ENCODE peak calls at places on chromosomes 2 and 18, in six cellular contexts. G is dermis blood vessel endothelial cell, L is GM13977, R is fibroblast of the aortic adventitia, W is endothelial cell, T is H9. F is an unnamed sample.
A peak's percentile ranks its signal among the peaks of the same experiment; 100 is the strongest.

GRCh38 chr18:77676901-77677300 is 427.3 kb downstream of the GALR1 start:
- DNase-seq in T (peak; percentile 64), G (no peak), L (no peak), R (no peak), W (peak; percentile 24), F (no peak)

GRCh38 chr2:232632904-232633412 is 446 bp upstream of the EFHD1 start:
- DNase-seq in T (no peak), L (no peak), G (no peak), W (no peak), R (no peak), F (no peak)

GRCh38 chr2:162424816-162425215 is 80.9 kb downstream of the GCA start:
- DNase-seq in G (no peak), W (no peak), L (no peak), T (no peak), R (no peak), F (no peak)

GRCh38 chr2:197502201-197502600 is 2.0 kb downstream of the HSPE1 start:
- DNase-seq in T (no peak), W (no peak), G (no peak), R (no peak), L (no peak), F (no peak)

GRCh38 chr2:18912225-18912888 is 323.0 kb upstream of the NT5C1B start:
- DNase-seq in L (no peak), R (no peak), T (no peak), G (no peak), W (no peak), F (no peak)

GRCh38 chr2:204730588-204730987 is 185.3 kb downstream of the PARD3B start:
- DNase-seq in L (no peak), R (no peak), G (no peak), T (no peak), W (no peak), F (no peak)

GRCh38 chr2:108084311-108084710 is 98.0 kb downstream of the SLC5A7 start:
- DNase-seq in W (no peak), L (no peak), R (no peak), T (no peak), G (no peak), F (no peak)

GRCh38 chr2:219249203-219249980 is 3.7 kb upstream of the TUBA4B start:
- DNase-seq in L (peak; percentile 45), R (peak; percentile 91), G (peak; percentile 85), T (no peak), W (peak; percentile 11), F (peak; percentile 64)

GRCh38 chr2:148877403-148877740 is 2.3 kb downstream of the KIF5C start:
- DNase-seq in W (no peak), R (no peak), G (no peak), T (no peak), L (peak; percentile 30), F (no peak)

GRCh38 chr2:46690825-46691224 is 211.5 kb downstream of the TMEM247 start:
- DNase-seq in G (peak; percentile 85), L (no peak), R (peak; percentile 60), W (no peak), T (no peak), F (no peak)

GRCh38 chr2:48380989-48381625 is 148.8 kb upstream of the STON1 start:
- DNase-seq in L (no peak), W (no peak), T (no peak), G (no peak), R (no peak), F (no peak)

GRCh38 chr2:7325186-7325585 is 408.0 kb downstream of the RNF144A start:
- DNase-seq in W (no peak), T (no peak), L (no peak), R (no peak), G (no peak), F (no peak)

GRCh38 chr2:38947241-38948239 is 57.9 kb downstream of the ARHGEF33 start:
- DNase-seq in L (peak; percentile 77), G (peak; percentile 90), T (peak; percentile 84), R (peak; percentile 76), W (peak; percentile 75), F (peak; percentile 16)